ENCODE peak calls at places on chromosomes 4 and X, in ten cellular contexts. I, M, N, P, L, G, K, R, H and W are unnamed samples.
A peak's percentile ranks its signal among the peaks of the same experiment; 100 is the strongest.

GRCh38 chrX:153474718-153475117 is 4.3 kb upstream of the HAUS7 start:
- DNase-seq in I (peak; percentile 27), M (peak; percentile 36), N (peak; percentile 61), P (no peak), L (peak; percentile 45), G (peak; percentile 66), K (no peak), R (peak; percentile 47), H (peak; percentile 96), W (peak; percentile 88)

GRCh38 chr4:101527186-101527585 is 179.9 kb upstream of the PPP3CA start:
- DNase-seq in I (no peak), M (peak; percentile 54), N (no peak), P (no peak), L (peak; percentile 38), G (peak; percentile 70), K (no peak), R (peak; percentile 83), H (no peak), W (no peak)

GRCh38 chrX:10072786-10073568 is 83.8 kb upstream of the CLCN4 start:
- DNase-seq in I (no peak), M (no peak), N (no peak), P (no peak), L (no peak), G (no peak), K (no peak), R (no peak), H (no peak), W (no peak)

GRCh38 chr4:7391637-7392437 is 42.9 kb downstream of the PSAPL1 start:
- DNase-seq in I (no peak), M (no peak), N (no peak), P (no peak), L (no peak), G (peak; percentile 30), K (no peak), R (no peak), H (peak; percentile 39), W (no peak)

GRCh38 chr4:188032170-188032569 is 36.6 kb downstream of the ZFP42 start:
- DNase-seq in I (no peak), M (no peak), N (no peak), P (no peak), L (no peak), G (no peak), K (no peak), R (no peak), H (no peak), W (no peak)

GRCh38 chrX:134929813-134930212 is 61.0 kb upstream of the SMIM10 start:
- DNase-seq in I (no peak), M (peak; percentile 20), N (no peak), P (no peak), L (no peak), G (no peak), K (no peak), R (no peak), H (no peak), W (no peak)

GRCh38 chr4:98558770-98559169 is 99.6 kb downstream of the TSPAN5 start:
- DNase-seq in I (no peak), M (no peak), N (no peak), P (no peak), L (no peak), G (no peak), K (no peak), R (no peak), H (no peak), W (no peak)

GRCh38 chrX:63050225-63050624 is 300.9 kb downstream of the SPIN4 start:
- DNase-seq in I (no peak), M (no peak), N (no peak), P (no peak), L (no peak), G (no peak), K (no peak), R (no peak), H (no peak), W (no peak)

GRCh38 chr4:74431113-74431826 is 13.7 kb upstream of the AREG start:
- DNase-seq in I (no peak), M (no peak), N (peak; percentile 96), P (no peak), L (no peak), G (no peak), K (no peak), R (no peak), H (no peak), W (peak; percentile 66)